ENCODE peak calls at places on chromosomes 16 and 17, in five cellular contexts. G is neuronal stem cell, N is IMR-90, Q is H1, U is trophoblast cell. S is an unnamed sample.

GRCh38 chr17:1449412-1449967 is 6.5 kb downstream of the CRK start:
- DNase-seq in G (no peak), N (no peak), Q (no peak), U (no peak), S (no peak)

GRCh38 chr16:10647264-10647720 is 47.4 kb downstream of the TEKT5 start:
- DNase-seq in G (no peak), N (no peak), Q (no peak), U (no peak), S (no peak)

GRCh38 chr16:88486398-88487123 is 33.5 kb downstream of the ZFPM1 start:
- DNase-seq in G (no peak), N (no peak), Q (no peak), U (no peak), S (no peak)

GRCh38 chr17:10804546-10804945 is 647 bp upstream of the TMEM238L start:
- DNase-seq in G (no peak), N (no peak), Q (no peak), U (no peak), S (no peak)

GRCh38 chr16:11535494-11535893 is 51.2 kb downstream of the LITAF start:
- DNase-seq in G (no peak), N (no peak), Q (no peak), U (no peak), S (no peak)

GRCh38 chr17:59907467-59907866 is 14.5 kb downstream of the RPS6KB1 start:
- DNase-seq in G (no peak), N (no peak), Q (no peak), U (no peak), S (no peak)

GRCh38 chr17:80921159-80921558 is 70.5 kb upstream of the CHMP6 start:
- DNase-seq in G (no peak), N (no peak), Q (no peak), U (no peak), S (no peak)

GRCh38 chr17:3766783-3767182 is 34.2 kb downstream of the ITGAE start:
- DNase-seq in G (no peak), N (no peak), Q (no peak), U (no peak), S (no peak)

GRCh38 chr17:41710472-41711090 is 1.6 kb upstream of the GAST start:
- DNase-seq in G (no peak), N (peak), Q (no peak), U (peak), S (peak)

GRCh38 chr17:65360961-65361552 is 200.4 kb downstream of the AXIN2 start:
- DNase-seq in G (no peak), N (no peak), Q (no peak), U (no peak), S (no peak)

GRCh38 chr16:47142469-47143328 is 1.0 kb downstream of the NETO2 start:
- DNase-seq in G (peak), N (peak), Q (no peak), U (peak), S (peak)

GRCh38 chr16:55222436-55222835 is 101.6 kb upstream of the IRX6 start:
- DNase-seq in G (no peak), N (no peak), Q (no peak), U (no peak), S (no peak)

GRCh38 chr17:69455040-69455439 is 40.5 kb downstream of the MAP2K6 start:
- DNase-seq in G (no peak), N (no peak), Q (no peak), U (no peak), S (no peak)

GRCh38 chr17:80476877-80477646 is 655 bp upstream of the NPTX1 start:
- DNase-seq in G (no peak), N (no peak), Q (no peak), U (no peak), S (no peak)

GRCh38 chr16:11503566-11503965 is 83.2 kb downstream of the LITAF start:
- DNase-seq in G (no peak), N (no peak), Q (no peak), U (no peak), S (no peak)

GRCh38 chr17:4772235-4772613 is 538 bp downstream of the TM4SF5 start:
- DNase-seq in G (no peak), N (no peak), Q (no peak), U (no peak), S (no peak)

GRCh38 chr16:30096862-30097563 is 1.0 kb upstream of the YPEL3 start:
- DNase-seq in G (no peak), N (no peak), Q (peak), U (no peak), S (no peak)
- H3K4me3 ChIP-seq in G (no peak), N (no peak), Q (peak), U (no peak), S (no peak)

DNA sequence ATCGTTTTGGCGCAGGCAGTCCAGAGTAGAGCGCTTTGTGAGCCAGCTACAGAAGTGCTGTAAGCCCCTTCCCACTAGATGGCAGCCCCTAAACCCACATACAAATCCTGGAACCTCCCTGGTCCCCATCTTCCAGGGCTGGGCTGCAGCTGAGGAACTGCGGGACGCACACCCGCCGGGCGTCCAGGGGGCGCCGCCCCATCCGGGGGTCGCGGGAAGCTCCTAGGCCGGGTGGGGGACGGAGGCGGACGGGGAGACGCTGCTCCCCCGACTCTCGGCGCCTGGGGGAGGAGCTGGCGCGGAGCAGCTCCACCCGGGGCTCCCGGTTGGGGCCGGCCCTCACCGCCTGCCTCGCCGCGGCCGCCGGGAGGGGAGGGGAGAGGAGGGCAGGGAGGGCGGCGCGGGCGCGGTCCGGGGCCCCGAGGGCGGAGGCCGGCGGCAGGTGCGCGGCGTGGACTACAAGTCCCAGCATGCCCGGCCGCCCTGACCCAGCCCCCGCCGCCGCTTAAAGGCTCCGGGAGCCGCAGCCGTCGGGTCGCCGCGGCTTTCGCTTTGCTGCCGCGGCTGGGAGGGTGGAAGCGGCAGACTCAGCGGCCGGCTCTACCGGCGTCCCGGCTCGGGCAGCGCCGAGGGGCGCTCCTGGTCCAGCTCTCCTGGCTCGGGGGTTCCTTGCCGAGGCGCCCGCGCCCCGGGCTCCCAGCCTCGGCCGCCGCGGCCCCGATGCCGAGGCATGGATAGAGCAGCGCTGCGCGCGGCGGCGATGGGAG is at the start of gene KSR1:
- DNase-seq in G (peak), N (peak), Q (peak), U (peak), S (peak)
- H3K14ac ChIP-seq in G (peak), N (peak), Q (no peak), U (peak), S (peak)

GRCh38 chr16:58733671-58734458 is at the start of gene GOT2:
- DNase-seq in G (peak), N (peak), Q (peak), U (peak), S (peak)
- H2BK5ac ChIP-seq in G (peak), N (peak), Q (peak), U (no peak), S (no peak)

GRCh38 chr16:84110527-84110926 is 6.2 kb downstream of the MBTPS1 start:
- DNase-seq in G (no peak), N (no peak), Q (no peak), U (no peak), S (no peak)
- H3K4me3 ChIP-seq in G (no peak), N (no peak), Q (no peak), U (no peak), S (no peak)

DNA sequence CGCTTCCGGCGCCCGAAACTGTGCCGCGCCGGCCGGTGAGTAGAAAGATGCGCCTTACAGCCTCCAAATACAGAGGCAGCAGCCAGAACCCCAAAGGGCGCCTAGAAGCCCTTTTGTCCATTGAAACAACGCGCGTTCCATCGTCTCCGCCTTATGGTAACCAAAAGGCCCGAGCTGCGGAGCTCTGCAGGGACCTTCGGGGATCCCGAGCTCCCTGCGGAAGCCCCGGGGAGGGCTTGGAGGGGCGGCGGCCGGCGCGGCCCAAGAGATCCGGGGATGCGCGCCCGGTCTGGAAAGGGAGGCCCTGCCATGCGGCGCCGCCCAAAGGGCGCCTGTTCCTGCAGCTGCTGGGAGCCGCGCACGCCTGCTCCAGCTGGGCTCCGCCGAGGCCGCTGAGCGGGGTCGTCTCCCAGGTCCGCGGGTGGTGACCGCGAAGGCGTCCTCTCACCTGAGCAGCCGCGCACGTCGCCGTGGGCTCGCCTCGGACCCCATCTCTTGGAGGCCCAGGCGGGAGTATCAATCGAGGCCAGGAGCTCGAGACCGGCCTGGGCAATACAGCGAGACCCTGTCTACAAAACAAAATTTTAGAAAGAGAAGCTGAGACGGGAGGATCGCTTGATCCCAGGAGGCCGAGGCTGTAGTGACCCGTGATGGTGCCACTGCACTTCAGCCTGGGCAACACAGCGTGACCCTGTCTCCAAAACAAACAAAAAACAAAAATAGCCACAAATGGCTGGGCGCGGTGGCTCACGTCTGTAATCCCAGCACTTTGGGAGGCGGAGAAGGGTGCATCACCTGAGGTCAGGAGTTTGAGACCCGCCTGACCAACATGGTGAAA is 805 bp upstream of the FBXO31 start:
- DNase-seq in G (no peak), N (no peak), Q (no peak), U (peak), S (no peak)
- H3K14ac ChIP-seq in G (no peak), N (peak), Q (no peak), U (peak), S (peak)

DNA sequence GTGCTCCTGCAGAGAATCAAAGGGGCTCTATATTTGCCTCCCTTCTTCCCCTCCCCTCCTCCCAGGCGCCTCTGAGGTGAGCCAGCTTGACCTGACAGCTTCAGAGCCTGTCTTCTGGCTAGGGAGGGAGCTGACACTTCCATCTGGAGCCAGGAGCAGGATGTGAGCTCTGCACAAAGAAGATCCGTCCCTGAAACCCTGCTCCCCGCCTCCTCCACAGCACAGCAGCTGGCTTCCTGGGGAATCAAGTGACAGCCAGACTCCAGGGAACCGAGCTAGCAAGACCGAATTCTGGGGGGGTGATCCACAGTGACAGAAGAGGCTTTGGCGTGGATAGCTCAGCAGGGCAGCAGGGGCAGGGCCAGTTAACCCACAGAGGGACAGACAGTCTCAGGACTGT is 37.2 kb downstream of the CCDC182 start:
- DNase-seq in G (peak), N (peak), Q (peak), U (no peak), S (peak)
- H2BK5ac ChIP-seq in G (no peak), N (no peak), Q (peak), U (no peak), S (no peak)

GRCh38 chr17:12107905-12108304 is 87.2 kb downstream of the MAP2K4 start:
- DNase-seq in G (no peak), N (peak), Q (no peak), U (no peak), S (peak)
- H3K4me3 ChIP-seq in G (no peak), N (no peak), Q (no peak), U (no peak), S (no peak)

GRCh38 chr16:53435066-53435688 is 906 bp downstream of the RBL2 start:
- DNase-seq in G (peak), N (peak), Q (peak), U (peak), S (peak)
- H3K14ac ChIP-seq in G (no peak), N (peak), Q (no peak), U (peak), S (no peak)